ENCODE peak calls at places on chromosomes 6 and 20, in six cellular contexts. One of them, this sample, is unnamed.
A peak's percentile ranks its signal among the peaks of the same experiment; 100 is the strongest.

GRCh38 chr6:137216106-137216505 is 3.1 kb downstream of the IFNGR1 start:
- DNase-seq in A549: no peak
- DNase-seq in HepG2: no peak
- DNase-seq in K562: no peak
- DNase-seq in endothelial cell of umbilical vein: no peak
- DNase-seq in GM12878: no peak
- DNase-seq in this sample: no peak

GRCh38 chr6:10146723-10147451 is 268.0 kb downstream of the TFAP2A start:
- DNase-seq in A549: peak; percentile 20
- DNase-seq in HepG2: peak; percentile 44
- DNase-seq in K562: peak; percentile 65
- DNase-seq in endothelial cell of umbilical vein: no peak
- DNase-seq in GM12878: peak; percentile 8
- DNase-seq in this sample: peak; percentile 68

GRCh38 chr20:63163596-63164560 is 52.1 kb downstream of the YTHDF1 start:
- DNase-seq in A549: no peak
- DNase-seq in HepG2: no peak
- DNase-seq in K562: no peak
- DNase-seq in endothelial cell of umbilical vein: no peak
- DNase-seq in GM12878: no peak
- DNase-seq in this sample: no peak

GRCh38 chr6:89749918-89750317 is 69.7 kb downstream of the MDN1 start:
- DNase-seq in A549: no peak
- DNase-seq in HepG2: no peak
- DNase-seq in K562: no peak
- DNase-seq in endothelial cell of umbilical vein: no peak
- DNase-seq in GM12878: no peak
- DNase-seq in this sample: no peak

GRCh38 chr6:16903470-16903869 is 142.2 kb upstream of the ATXN1 start:
- DNase-seq in A549: no peak
- DNase-seq in HepG2: no peak
- DNase-seq in K562: no peak
- DNase-seq in endothelial cell of umbilical vein: no peak
- DNase-seq in GM12878: no peak
- DNase-seq in this sample: peak; percentile 13

GRCh38 chr6:75604294-75604693 is 2.6 kb downstream of the SENP6 start:
- DNase-seq in A549: no peak
- DNase-seq in HepG2: no peak
- DNase-seq in K562: no peak
- DNase-seq in endothelial cell of umbilical vein: no peak
- DNase-seq in GM12878: no peak
- DNase-seq in this sample: no peak

GRCh38 chr6:4905858-4906257 is 98.0 kb downstream of the RPP40 start:
- DNase-seq in A549: no peak
- DNase-seq in HepG2: no peak
- DNase-seq in K562: no peak
- DNase-seq in endothelial cell of umbilical vein: no peak
- DNase-seq in GM12878: no peak
- DNase-seq in this sample: peak; percentile 30

GRCh38 chr6:169669889-169670288 is 31.9 kb downstream of the WDR27 start:
- DNase-seq in A549: no peak
- DNase-seq in HepG2: no peak
- DNase-seq in K562: no peak
- DNase-seq in endothelial cell of umbilical vein: peak; percentile 98
- DNase-seq in GM12878: no peak
- DNase-seq in this sample: peak; percentile 39

GRCh38 chr6:144158133-144158532 is 7.8 kb downstream of the STX11 start:
- DNase-seq in A549: peak; percentile 21
- DNase-seq in HepG2: no peak
- DNase-seq in K562: no peak
- DNase-seq in endothelial cell of umbilical vein: peak; percentile 79
- DNase-seq in GM12878: no peak
- DNase-seq in this sample: no peak

GRCh38 chr6:12436683-12437082 is 146.5 kb downstream of the EDN1 start:
- DNase-seq in A549: no peak
- DNase-seq in HepG2: peak; percentile 28
- DNase-seq in K562: no peak
- DNase-seq in endothelial cell of umbilical vein: peak; percentile 37
- DNase-seq in GM12878: no peak
- DNase-seq in this sample: no peak

GRCh38 chr6:15943423-15943822 is 185.5 kb upstream of the MYLIP start:
- DNase-seq in A549: no peak
- DNase-seq in HepG2: no peak
- DNase-seq in K562: no peak
- DNase-seq in endothelial cell of umbilical vein: no peak
- DNase-seq in GM12878: no peak
- DNase-seq in this sample: no peak

GRCh38 chr6:158168054-158168303 is at the start of gene SERAC1:
- DNase-seq in A549: no peak
- DNase-seq in HepG2: no peak
- DNase-seq in K562: no peak
- DNase-seq in endothelial cell of umbilical vein: no peak
- DNase-seq in GM12878: no peak
- DNase-seq in this sample: no peak

GRCh38 chr6:14665827-14666724 is 548.5 kb downstream of the CD83 start:
- DNase-seq in A549: peak; percentile 20
- DNase-seq in HepG2: no peak
- DNase-seq in K562: peak; percentile 67
- DNase-seq in endothelial cell of umbilical vein: no peak
- DNase-seq in GM12878: no peak
- DNase-seq in this sample: peak; percentile 95

GRCh38 chr20:16263582-16263981 is 309.7 kb downstream of the KIF16B start:
- DNase-seq in A549: no peak
- DNase-seq in HepG2: no peak
- DNase-seq in K562: no peak
- DNase-seq in endothelial cell of umbilical vein: no peak
- DNase-seq in GM12878: no peak
- DNase-seq in this sample: no peak
- TF ChIP-seq CTCF in A549: no peak
- TF ChIP-seq CTCF in HepG2: no peak
- TF ChIP-seq CTCF in K562: no peak
- TF ChIP-seq CTCF in endothelial cell of umbilical vein: no peak
- TF ChIP-seq CTCF in GM12878: no peak
- TF ChIP-seq CTCF in this sample: no peak

GRCh38 chr6:125197795-125198269 is 44.3 kb downstream of the TPD52L1 start:
- DNase-seq in A549: peak; percentile 90
- DNase-seq in HepG2: no peak
- DNase-seq in K562: peak; percentile 36
- DNase-seq in endothelial cell of umbilical vein: peak; percentile 62
- DNase-seq in GM12878: no peak
- DNase-seq in this sample: no peak
- TF ChIP-seq MYC in A549: no peak
- TF ChIP-seq MYC in HepG2: no peak
- TF ChIP-seq MYC in K562: no peak
- TF ChIP-seq MYC in endothelial cell of umbilical vein: no peak
- TF ChIP-seq MYC in GM12878: no peak
- TF ChIP-seq MYC in this sample: no peak

GRCh38 chr6:131600696-131601095 is 27.3 kb downstream of the MED23 start:
- DNase-seq in A549: no peak
- DNase-seq in HepG2: no peak
- DNase-seq in K562: no peak
- DNase-seq in endothelial cell of umbilical vein: no peak
- DNase-seq in GM12878: no peak
- DNase-seq in this sample: no peak

GRCh38 chr6:131594074-131594473 is 21.0 kb downstream of the ARG1 start:
- DNase-seq in A549: no peak
- DNase-seq in HepG2: no peak
- DNase-seq in K562: no peak
- DNase-seq in endothelial cell of umbilical vein: no peak
- DNase-seq in GM12878: no peak
- DNase-seq in this sample: no peak

GRCh38 chr6:131602913-131603312 is 25.1 kb downstream of the MED23 start:
- DNase-seq in A549: peak; percentile 33
- DNase-seq in HepG2: no peak
- DNase-seq in K562: no peak
- DNase-seq in endothelial cell of umbilical vein: no peak
- DNase-seq in GM12878: no peak
- DNase-seq in this sample: no peak

GRCh38 chr6:131592935-131593334 is 19.9 kb downstream of the ARG1 start:
- DNase-seq in A549: no peak
- DNase-seq in HepG2: no peak
- DNase-seq in K562: no peak
- DNase-seq in endothelial cell of umbilical vein: no peak
- DNase-seq in GM12878: no peak
- DNase-seq in this sample: no peak

GRCh38 chr6:131597448-131597847 is 24.4 kb downstream of the ARG1 start:
- DNase-seq in A549: no peak
- DNase-seq in HepG2: peak; percentile 30
- DNase-seq in K562: no peak
- DNase-seq in endothelial cell of umbilical vein: no peak
- DNase-seq in GM12878: no peak
- DNase-seq in this sample: peak; percentile 5
- TF ChIP-seq CTCF in A549: no peak
- TF ChIP-seq CTCF in HepG2: peak; percentile 69
- TF ChIP-seq CTCF in K562: no peak
- TF ChIP-seq CTCF in endothelial cell of umbilical vein: peak; percentile 5
- TF ChIP-seq CTCF in GM12878: peak; percentile 29
- TF ChIP-seq CTCF in this sample: peak; percentile 39

DNA sequence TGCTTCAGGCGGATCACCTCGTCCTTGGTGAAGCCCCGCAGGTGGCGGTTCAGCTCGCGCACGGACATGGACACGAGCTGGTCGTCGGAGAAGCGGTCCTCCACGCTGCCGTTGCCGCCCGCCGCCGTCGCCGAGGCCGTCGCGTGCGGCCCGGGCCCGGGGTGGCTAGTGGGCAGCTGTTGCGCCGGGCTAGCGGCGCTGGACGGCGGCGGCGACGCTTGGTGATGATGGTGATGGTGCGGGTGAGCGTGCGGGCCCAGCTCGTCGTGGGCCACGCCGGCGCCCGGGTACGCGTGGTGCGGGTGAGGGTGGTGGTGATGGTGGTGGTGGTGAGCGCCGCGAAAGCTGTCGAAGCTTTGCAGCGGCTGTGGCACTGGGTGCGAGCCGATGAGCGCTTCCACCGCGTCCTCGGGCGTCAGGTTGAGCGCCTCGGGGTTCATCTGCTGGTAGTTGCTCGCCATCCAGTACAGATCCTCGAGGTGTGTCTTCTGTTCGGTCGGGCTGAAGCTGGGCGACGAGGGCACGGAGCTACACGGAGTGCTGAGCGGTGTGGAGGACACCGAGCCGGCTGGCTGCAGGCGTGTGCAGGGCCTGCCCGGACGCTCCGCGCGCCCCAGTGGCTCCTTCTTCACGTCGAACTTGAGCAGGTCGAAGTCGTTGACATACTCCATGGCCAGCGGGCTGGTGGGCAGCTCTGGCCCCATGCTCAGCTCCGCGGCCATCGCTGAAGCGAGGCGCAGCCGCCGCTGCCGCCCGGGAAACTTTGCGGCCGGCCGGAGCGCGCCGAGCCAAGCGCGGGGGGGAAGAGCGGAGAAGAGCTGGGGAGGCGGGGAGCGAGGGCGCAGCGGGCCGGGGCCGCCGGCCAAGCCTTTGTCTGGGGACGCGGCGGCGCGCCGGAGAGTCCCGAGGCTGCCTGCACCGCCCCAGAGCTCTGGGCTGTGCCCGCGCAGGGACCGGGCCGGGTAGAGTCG is 622 bp downstream of the MAFB start:
- DNase-seq in A549: peak; percentile 31
- DNase-seq in HepG2: no peak
- DNase-seq in K562: no peak
- DNase-seq in endothelial cell of umbilical vein: no peak
- DNase-seq in GM12878: no peak
- DNase-seq in this sample: no peak
- TF ChIP-seq MYC in A549: no peak
- TF ChIP-seq MYC in HepG2: peak; percentile 21
- TF ChIP-seq MYC in K562: no peak
- TF ChIP-seq MYC in endothelial cell of umbilical vein: no peak
- TF ChIP-seq MYC in GM12878: no peak
- TF ChIP-seq MYC in this sample: no peak

GRCh38 chr20:61263084-61263695 is 11.1 kb downstream of the CDH4 start:
- DNase-seq in A549: peak; percentile 29
- DNase-seq in HepG2: no peak
- DNase-seq in K562: peak; percentile 29
- DNase-seq in endothelial cell of umbilical vein: no peak
- DNase-seq in GM12878: no peak
- DNase-seq in this sample: peak; percentile 29
- TF ChIP-seq CTCF in A549: peak; percentile 77
- TF ChIP-seq CTCF in HepG2: peak; percentile 64
- TF ChIP-seq CTCF in K562: peak; percentile 71
- TF ChIP-seq CTCF in endothelial cell of umbilical vein: peak; percentile 64
- TF ChIP-seq CTCF in GM12878: peak; percentile 64
- TF ChIP-seq CTCF in this sample: peak; percentile 96

GRCh38 chr6:128479991-128480390 is 40.4 kb downstream of the PTPRK start:
- DNase-seq in A549: no peak
- DNase-seq in HepG2: no peak
- DNase-seq in K562: no peak
- DNase-seq in endothelial cell of umbilical vein: no peak
- DNase-seq in GM12878: no peak
- DNase-seq in this sample: no peak

GRCh38 chr6:128479048-128479666 is 41.2 kb downstream of the PTPRK start:
- DNase-seq in A549: no peak
- DNase-seq in HepG2: no peak
- DNase-seq in K562: no peak
- DNase-seq in endothelial cell of umbilical vein: no peak
- DNase-seq in GM12878: no peak
- DNase-seq in this sample: no peak

GRCh38 chr6:128478230-128479047 is 42.0 kb downstream of the PTPRK start:
- DNase-seq in A549: no peak
- DNase-seq in HepG2: no peak
- DNase-seq in K562: no peak
- DNase-seq in endothelial cell of umbilical vein: no peak
- DNase-seq in GM12878: no peak
- DNase-seq in this sample: no peak

GRCh38 chr6:128483472-128484135 is 36.8 kb downstream of the PTPRK start:
- DNase-seq in A549: no peak
- DNase-seq in HepG2: no peak
- DNase-seq in K562: no peak
- DNase-seq in endothelial cell of umbilical vein: peak; percentile 85
- DNase-seq in GM12878: no peak
- DNase-seq in this sample: no peak

DNA sequence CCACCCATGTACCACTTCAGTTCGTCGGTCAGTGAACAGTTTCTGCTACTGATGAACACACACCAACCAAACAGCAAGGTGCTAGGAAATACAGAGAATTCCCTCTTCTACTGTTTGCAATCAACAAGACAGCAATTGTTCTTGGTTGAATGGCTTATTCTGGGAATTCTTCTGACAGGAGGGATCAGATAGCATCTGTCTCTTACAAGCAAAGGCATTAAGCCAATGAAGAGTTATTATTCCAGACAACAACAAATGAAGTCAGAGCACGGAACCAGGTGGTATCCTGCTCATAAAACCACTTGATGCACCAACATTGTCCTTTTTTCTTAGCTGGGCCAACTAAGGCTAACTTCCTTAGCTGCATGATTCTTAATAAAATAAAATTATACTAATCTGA is 37.8 kb downstream of the PTPRK start:
- DNase-seq in A549: no peak
- DNase-seq in HepG2: no peak
- DNase-seq in K562: no peak
- DNase-seq in endothelial cell of umbilical vein: peak; percentile 67
- DNase-seq in GM12878: no peak
- DNase-seq in this sample: no peak
- TF ChIP-seq MYC in A549: no peak
- TF ChIP-seq MYC in HepG2: no peak
- TF ChIP-seq MYC in K562: no peak
- TF ChIP-seq MYC in endothelial cell of umbilical vein: no peak
- TF ChIP-seq MYC in GM12878: no peak
- TF ChIP-seq MYC in this sample: no peak

This sample was measured in NB4.